ENCODE peak calls at places on chromosomes 6 and 20, in nine cellular contexts. One of them, this sample, is unnamed.

GRCh38 chr20:49318430-49319203 is 40.8 kb upstream of the ZNFX1 start:
- DNase-seq in heart right ventricle: no peak
- DNase-seq in putamen: no peak
- DNase-seq in sciatic nerve: no peak
- DNase-seq in SJSA1: no peak
- DNase-seq in T-helper 17 cell: peak
- DNase-seq in right atrium auricular region: no peak
- DNase-seq in iris pigment epithelial cell: no peak
- DNase-seq in lower lobe of right lung: peak
- DNase-seq in this sample: no peak

GRCh38 chr6:141483561-141484061 is 649.1 kb upstream of the GJE1 start:
- DNase-seq in heart right ventricle: peak
- DNase-seq in putamen: peak
- DNase-seq in sciatic nerve: no peak
- DNase-seq in SJSA1: peak
- DNase-seq in T-helper 17 cell: peak
- DNase-seq in right atrium auricular region: no peak
- DNase-seq in iris pigment epithelial cell: peak
- DNase-seq in lower lobe of right lung: no peak
- DNase-seq in this sample: no peak

GRCh38 chr6:130050230-130050629 is 31.8 kb downstream of the L3MBTL3 start:
- DNase-seq in heart right ventricle: no peak
- DNase-seq in putamen: no peak
- DNase-seq in sciatic nerve: no peak
- DNase-seq in SJSA1: no peak
- DNase-seq in T-helper 17 cell: no peak
- DNase-seq in right atrium auricular region: no peak
- DNase-seq in iris pigment epithelial cell: peak
- DNase-seq in lower lobe of right lung: no peak
- DNase-seq in this sample: no peak

GRCh38 chr6:155316419-155316818 is 2.1 kb upstream of the TFB1M start:
- DNase-seq in heart right ventricle: no peak
- DNase-seq in putamen: no peak
- DNase-seq in sciatic nerve: no peak
- DNase-seq in SJSA1: no peak
- DNase-seq in T-helper 17 cell: no peak
- DNase-seq in right atrium auricular region: no peak
- DNase-seq in iris pigment epithelial cell: no peak
- DNase-seq in lower lobe of right lung: no peak
- DNase-seq in this sample: no peak

GRCh38 chr6:157813757-157814455 is 9.1 kb upstream of the SNX9 start:
- DNase-seq in heart right ventricle: no peak
- DNase-seq in putamen: no peak
- DNase-seq in sciatic nerve: no peak
- DNase-seq in SJSA1: peak
- DNase-seq in T-helper 17 cell: no peak
- DNase-seq in right atrium auricular region: no peak
- DNase-seq in iris pigment epithelial cell: peak
- DNase-seq in lower lobe of right lung: no peak
- DNase-seq in this sample: no peak

GRCh38 chr20:62602550-62602949 is 39.8 kb upstream of the SLCO4A1 start:
- DNase-seq in heart right ventricle: no peak
- DNase-seq in putamen: no peak
- DNase-seq in sciatic nerve: no peak
- DNase-seq in SJSA1: no peak
- DNase-seq in T-helper 17 cell: no peak
- DNase-seq in right atrium auricular region: no peak
- DNase-seq in iris pigment epithelial cell: no peak
- DNase-seq in lower lobe of right lung: peak
- DNase-seq in this sample: no peak

GRCh38 chr6:12228447-12229146 is 61.6 kb upstream of the EDN1 start:
- DNase-seq in heart right ventricle: no peak
- DNase-seq in putamen: no peak
- DNase-seq in sciatic nerve: no peak
- DNase-seq in SJSA1: no peak
- DNase-seq in T-helper 17 cell: no peak
- DNase-seq in right atrium auricular region: no peak
- DNase-seq in iris pigment epithelial cell: no peak
- DNase-seq in lower lobe of right lung: no peak
- DNase-seq in this sample: no peak

GRCh38 chr6:82878812-82879211 is 186.8 kb downstream of the UBE3D start:
- DNase-seq in heart right ventricle: no peak
- DNase-seq in putamen: no peak
- DNase-seq in sciatic nerve: no peak
- DNase-seq in SJSA1: peak
- DNase-seq in T-helper 17 cell: no peak
- DNase-seq in right atrium auricular region: no peak
- DNase-seq in iris pigment epithelial cell: peak
- DNase-seq in lower lobe of right lung: no peak
- DNase-seq in this sample: no peak

GRCh38 chr20:59082077-59082740 is 39.6 kb upstream of the PRELID3B start:
- DNase-seq in heart right ventricle: no peak
- DNase-seq in putamen: no peak
- DNase-seq in sciatic nerve: no peak
- DNase-seq in SJSA1: no peak
- DNase-seq in T-helper 17 cell: no peak
- DNase-seq in right atrium auricular region: no peak
- DNase-seq in iris pigment epithelial cell: no peak
- DNase-seq in lower lobe of right lung: no peak
- DNase-seq in this sample: no peak